ENCODE peak calls at places on chromosomes 4 and X, in seven cellular contexts. G is GM23338, F is PC-3, I is OCI-LY7, S is GM23248, M is hepatocyte, C is neural progenitor cell. V is an unnamed sample.
A peak's percentile ranks its signal among the peaks of the same experiment; 100 is the strongest.

GRCh38 chr4:180832086-180832485 is 1411.1 kb upstream of the TENM3 start:
- DNase-seq in G (peak; percentile 26), I (peak; percentile 28), S (peak; percentile 12), C (peak; percentile 16), M (no peak), F (peak; percentile 15), V (no peak)

GRCh38 chr4:127997534-127998388 is 32.6 kb downstream of the ABHD18 start:
- DNase-seq in M (no peak), F (peak; percentile 69), C (no peak), S (peak; percentile 38), G (peak; percentile 61), I (peak; percentile 66), V (peak; percentile 28)

GRCh38 chrX:129655547-129656248 is 942 bp upstream of the APLN start:
- DNase-seq in S (no peak), M (no peak), F (peak; percentile 56), I (peak; percentile 55), C (peak; percentile 32), G (peak; percentile 55), V (peak; percentile 42)

GRCh38 chrX:38959736-38960534 is 158.7 kb downstream of the MID1IP1 start:
- DNase-seq in S (no peak), I (no peak), F (no peak), G (peak; percentile 37), C (no peak), M (no peak), V (no peak)

GRCh38 chr4:98092833-98093439 is 50.3 kb downstream of the STPG2 start:
- DNase-seq in C (peak; percentile 35), G (peak; percentile 40), I (peak; percentile 24), M (peak; percentile 39), S (peak; percentile 35), F (peak; percentile 44), V (peak; percentile 30)

GRCh38 chr4:147103403-147103946 is 157.8 kb upstream of the TTC29 start:
- DNase-seq in C (no peak), S (peak; percentile 99), G (no peak), F (peak; percentile 81), M (peak; percentile 66), I (no peak), V (no peak)

GRCh38 chrX:107978707-107979307 is 3.4 kb downstream of the TEX13B start:
- DNase-seq in S (peak; percentile 49), G (peak; percentile 62), M (peak; percentile 21), C (peak; percentile 62), F (peak; percentile 66), I (peak; percentile 5), V (no peak)

GRCh38 chr4:154415313-154415712 is 76.3 kb downstream of the DCHS2 start:
- DNase-seq in M (no peak), G (peak; percentile 51), S (no peak), I (no peak), F (no peak), C (no peak), V (no peak)

GRCh38 chr4:113905301-113905700 is 74.1 kb downstream of the ARSJ start:
- DNase-seq in I (no peak), G (no peak), F (no peak), C (no peak), M (no peak), S (no peak), V (no peak)

GRCh38 chr4:165345663-165346417 is 18.4 kb downstream of the MSMO1 start:
- DNase-seq in M (no peak), G (peak; percentile 23), S (no peak), C (no peak), I (no peak), F (peak; percentile 3), V (no peak)

GRCh38 chrX:7580127-7580526 is 262.8 kb upstream of the VCX start:
- DNase-seq in F (no peak), C (peak; percentile 15), S (peak; percentile 1), I (no peak), M (no peak), G (no peak), V (no peak)

GRCh38 chrX:23756165-23756564 is 13.1 kb upstream of the ACOT9 start:
- DNase-seq in S (peak; percentile 64), I (peak; percentile 73), C (peak; percentile 89), F (peak; percentile 55), G (peak; percentile 67), M (peak; percentile 82), V (peak; percentile 62)

GRCh38 chrX:151902813-151903591 is 9.7 kb upstream of the MAGEA4 start:
- DNase-seq in S (peak; percentile 90), F (peak; percentile 54), M (peak; percentile 71), G (no peak), C (no peak), I (no peak), V (no peak)

GRCh38 chr4:177201614-177202013 is 108.1 kb upstream of the NEIL3 start:
- DNase-seq in M (no peak), C (no peak), G (no peak), I (no peak), F (no peak), S (no peak), V (no peak)
- TF ChIP-seq EZH2phosphoT487 in M (no peak), C (no peak), G (no peak), I (no peak), F (no peak), S (no peak), V (no peak)

GRCh38 chrX:20315140-20315539 is 48.4 kb upstream of the RPS6KA3 start:
- DNase-seq in S (no peak), F (no peak), M (peak; percentile 8), C (no peak), G (no peak), I (peak; percentile 75), V (peak; percentile 6)
- H2AFZ ChIP-seq in S (no peak overlapping the region), F (peak overlapping the region; percentile 22), M (no peak overlapping the region), C (no peak overlapping the region), G (no peak overlapping the region), I (peak overlapping the region; percentile 37), V (no peak overlapping the region)

DNA sequence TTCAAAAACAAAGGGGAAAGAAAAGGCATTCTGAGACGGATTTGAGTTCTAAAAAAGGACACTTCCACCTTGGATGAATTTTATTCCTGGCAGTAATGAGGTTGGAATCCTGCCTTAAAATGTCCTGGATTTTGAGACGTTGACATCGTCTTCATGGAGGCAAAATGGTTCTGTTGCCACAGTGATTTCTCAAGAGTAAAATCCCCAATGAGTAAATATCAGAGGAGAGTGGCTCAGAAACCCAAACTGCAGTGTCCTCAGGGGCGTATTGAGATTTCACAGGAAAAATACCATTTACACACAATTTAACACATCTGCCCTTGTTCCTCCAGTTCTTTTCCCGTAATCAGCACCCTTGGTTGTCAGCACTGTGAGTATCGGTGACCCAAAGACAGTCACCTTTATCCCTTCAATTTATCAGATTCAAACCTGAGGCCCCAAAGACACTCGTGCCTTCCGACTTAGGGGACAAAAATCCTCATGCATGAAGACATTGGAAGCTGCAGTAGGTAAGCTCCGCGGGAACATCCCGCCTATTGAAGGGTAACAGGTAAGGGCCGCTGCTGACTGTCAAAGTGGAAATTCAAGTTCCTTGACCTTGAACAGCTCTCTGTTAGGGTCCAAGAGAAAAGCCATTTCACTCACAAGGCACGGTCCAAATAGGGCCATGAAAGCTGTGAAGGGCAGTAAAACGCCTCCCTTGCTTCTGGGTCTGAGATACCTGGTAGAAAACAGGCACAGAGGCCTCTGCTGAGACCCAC is 34.4 kb downstream of the CCDC149 start:
- DNase-seq in M (no peak), F (no peak), C (no peak), S (no peak), I (no peak), G (peak; percentile 18), V (no peak)
- H3K27ac ChIP-seq in M (no peak overlapping the region), F (no peak overlapping the region), C (no peak overlapping the region), S (no peak overlapping the region), I (no peak overlapping the region), G (peak overlapping the region; percentile 15), V (no peak overlapping the region)

GRCh38 chrX:12771445-12772069 is 19.7 kb upstream of the PRPS2 start:
- DNase-seq in C (peak; percentile 84), F (peak; percentile 78), M (peak; percentile 79), S (peak; percentile 72), G (peak; percentile 72), I (peak; percentile 45), V (peak; percentile 69)

GRCh38 chrX:12770440-12770839 is 20.8 kb upstream of the PRPS2 start:
- DNase-seq in G (peak; percentile 34), F (peak; percentile 68), I (peak; percentile 34), S (peak; percentile 43), M (peak; percentile 35), C (peak; percentile 24), V (peak; percentile 27)

DNA sequence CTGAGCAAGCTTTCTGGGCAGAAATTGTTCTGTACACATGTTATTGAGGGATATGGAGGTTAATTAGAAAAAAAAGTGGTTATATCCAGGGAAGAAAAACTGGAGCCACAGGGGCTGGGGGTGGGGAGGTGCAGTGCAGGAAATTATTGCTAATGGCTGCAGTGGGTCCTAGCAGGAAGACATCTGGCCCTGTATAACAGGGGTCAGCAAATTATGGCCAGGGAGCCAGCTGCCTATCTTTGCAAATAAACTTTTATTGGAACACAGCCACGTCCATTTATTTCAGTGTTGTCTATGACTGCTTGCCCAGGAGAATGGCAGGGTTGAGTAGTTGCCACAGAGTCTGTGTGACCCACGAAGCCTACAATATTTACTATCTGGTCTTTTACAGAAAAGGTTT is 23.4 kb upstream of the PRPS2 start:
- DNase-seq in I (no peak), C (no peak), G (no peak), F (no peak), S (no peak), M (no peak), V (no peak)
- TF ChIP-seq EZH2phosphoT487 in I (no peak), C (no peak), G (no peak), F (no peak), S (no peak), M (no peak), V (no peak)

DNA sequence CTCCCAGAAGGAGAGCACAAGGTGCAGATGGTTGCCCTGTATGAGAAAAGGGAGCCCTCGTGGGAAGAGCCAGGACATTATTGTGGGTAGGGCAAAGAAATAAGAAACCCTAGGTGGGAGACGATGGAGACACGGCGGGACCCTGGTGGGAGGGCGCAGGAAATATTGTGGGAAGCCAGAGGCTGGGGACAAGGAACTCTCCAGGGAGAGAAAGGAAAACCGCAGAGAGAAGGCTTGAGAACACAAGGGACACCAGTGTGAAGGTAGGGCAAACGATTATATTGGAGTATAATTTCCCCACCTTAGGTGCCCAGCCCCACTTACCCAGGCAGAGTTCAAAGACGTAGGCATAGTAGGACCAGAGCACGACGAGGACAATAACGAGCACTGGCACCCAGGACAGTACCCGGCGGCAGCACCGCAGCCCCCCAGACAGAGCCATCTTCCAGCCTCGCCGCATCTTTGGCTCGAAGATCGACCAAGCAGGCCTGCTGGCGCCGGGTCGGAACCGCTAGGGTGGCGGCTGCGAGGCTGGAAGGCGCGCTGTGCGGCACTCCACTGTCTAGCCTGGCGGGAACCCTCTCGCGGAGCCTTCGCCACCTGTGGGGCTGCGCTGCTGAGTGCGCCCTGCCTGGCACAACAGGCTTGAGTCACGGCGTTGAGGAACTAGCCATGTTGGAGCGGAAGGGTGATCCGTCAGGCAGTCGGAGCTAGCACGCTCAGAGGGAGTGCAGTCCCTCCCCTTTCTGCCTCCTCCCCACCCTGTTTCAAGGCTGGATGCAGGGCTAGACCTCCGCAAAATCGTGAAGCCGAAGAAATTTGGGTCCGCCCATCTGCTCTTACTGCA is at the start of gene ZDHHC15:
- DNase-seq in F (peak; percentile 1), M (peak; percentile 62), C (peak; percentile 65), S (peak; percentile 36), G (peak; percentile 73), I (no peak), V (no peak)
- H2AFZ ChIP-seq in F (peak within 1 kb of the TSS; percentile 63), M (peak within 1 kb of the TSS; percentile 63), C (peak within 1 kb of the TSS; percentile 85), S (peak within 1 kb of the TSS; percentile 38), G (peak within 1 kb of the TSS; percentile 90), I (no peak within 1 kb of the TSS), V (no peak within 1 kb of the TSS)